ENCODE peak calls at places on chromosome 19, in six cellular contexts. W is G401, C is T follicular helper cell, U is AG08395, O is NCI-H1105 treated with DMSO at 0.1 percent for 48 hours, H is mesothelial cell of epicardium. V is an unnamed sample.

GRCh38 chr19:18254546-18255500 is 19.4 kb downstream of the IQCN start:
- DNase-seq in W (no peak), C (no peak), U (no peak), O (peak), H (no peak), V (no peak)

GRCh38 chr19:2227415-2228156 is 8.5 kb downstream of the PLEKHJ1 start:
- DNase-seq in W (no peak), C (no peak), U (no peak), O (no peak), H (no peak), V (no peak)

GRCh38 chr19:28980236-28980868 is 232.6 kb downstream of the UQCRFS1 start:
- DNase-seq in W (no peak), C (no peak), U (peak), O (no peak), H (no peak), V (no peak)

GRCh38 chr19:11434703-11435056 is 241 bp downstream of the ODAD3 start:
- DNase-seq in W (no peak), C (no peak), U (no peak), O (peak), H (no peak), V (no peak)

GRCh38 chr19:15367439-15367838 is 12.1 kb downstream of the AKAP8 start:
- DNase-seq in W (no peak), C (no peak), U (no peak), O (no peak), H (no peak), V (no peak)

GRCh38 chr19:30923096-30923495 is 426.1 kb downstream of the TSHZ3 start:
- DNase-seq in W (no peak), C (no peak), U (no peak), O (peak), H (no peak), V (no peak)

GRCh38 chr19:27796540-27796939 is 1416.4 kb downstream of the UQCRFS1 start:
- DNase-seq in W (no peak), C (no peak), U (no peak), O (no peak), H (no peak), V (no peak)

GRCh38 chr19:29524912-29525870 is 603 bp upstream of the VSTM2B start:
- DNase-seq in W (no peak), C (no peak), U (no peak), O (peak), H (no peak), V (peak)

GRCh38 chr19:30670011-30670329 is 297.8 kb downstream of the ZNF536 start:
- DNase-seq in W (no peak), C (no peak), U (no peak), O (no peak), H (no peak), V (no peak)

GRCh38 chr19:14580623-14581237 is 2.2 kb upstream of the CLEC17A start:
- DNase-seq in W (no peak), C (no peak), U (no peak), O (no peak), H (no peak), V (no peak)

GRCh38 chr19:45591004-45591637 is 6.5 kb upstream of the OPA3 start:
- DNase-seq in W (no peak), C (no peak), U (peak), O (no peak), H (peak), V (peak)

GRCh38 chr19:34793562-34793961 is 20.5 kb upstream of the ZNF599 start:
- DNase-seq in W (no peak), C (no peak), U (no peak), O (no peak), H (no peak), V (no peak)

GRCh38 chr19:7515471-7516226 is at the start of gene ZNF358:
- DNase-seq in W (peak), C (no peak), U (peak), O (peak), H (peak), V (peak)